ENCODE peak calls at places on chromosomes 13 and 19, in five cellular contexts. B, O, M, Z and D are unnamed samples.

GRCh38 chr19:44142014-44142523 is 715 bp downstream of the ZNF234 start:
- DNase-seq in B (no peak), M (no peak), Z (no peak), O (no peak), D (no peak)

GRCh38 chr19:5585461-5586299 is 17.9 kb upstream of the TINCR start:
- DNase-seq in M (peak; percentile 82), O (peak; percentile 31), B (no peak), Z (no peak), D (no peak)

GRCh38 chr13:21696865-21697448 is 26.1 kb downstream of the FGF9 start:
- DNase-seq in B (no peak), Z (no peak), O (no peak), M (no peak), D (no peak)

GRCh38 chr19:31270897-31271568 is 78.2 kb downstream of the TSHZ3 start:
- DNase-seq in O (peak; percentile 29), B (no peak), Z (no peak), M (no peak), D (no peak)

GRCh38 chr13:108760129-108760528 is 130.7 kb downstream of the MYO16 start:
- DNase-seq in M (no peak), O (no peak), Z (no peak), B (no peak), D (no peak)

GRCh38 chr19:7395793-7396192 is 47.1 kb downstream of the ARHGEF18 start:
- DNase-seq in M (no peak), B (no peak), O (no peak), Z (no peak), D (no peak)

GRCh38 chr19:33554821-33555220 is 33.2 kb upstream of the PEPD start:
- DNase-seq in B (no peak), Z (no peak), M (no peak), O (no peak), D (no peak)

GRCh38 chr13:49265822-49266221 is 18.1 kb downstream of the CDADC1 start:
- DNase-seq in M (no peak), B (no peak), Z (no peak), O (no peak), D (no peak)

GRCh38 chr13:106532111-106532929 is 3.1 kb downstream of the EFNB2 start:
- DNase-seq in B (no peak), O (no peak), Z (no peak), M (no peak), D (no peak)

GRCh38 chr13:74444161-74444571 is 310.0 kb upstream of the KLF12 start:
- DNase-seq in Z (no peak), M (no peak), O (no peak), B (no peak), D (no peak)

GRCh38 chr19:3810708-3811355 is 24.7 kb upstream of the MATK start:
- DNase-seq in O (no peak), Z (peak; percentile 71), M (no peak), B (no peak), D (no peak)

GRCh38 chr19:19232231-19232630 is 20.5 kb downstream of the NCAN start:
- DNase-seq in O (no peak), M (no peak), B (no peak), Z (no peak), D (no peak)

GRCh38 chr19:7421941-7422744 is 66.7 kb downstream of the PEX11G start:
- DNase-seq in O (peak; percentile 21), B (no peak), M (no peak), Z (no peak), D (no peak)

GRCh38 chr13:113220141-113220598 is 10.8 kb downstream of the CUL4A start:
- DNase-seq in B (peak; percentile 85), O (no peak), M (no peak), Z (no peak), D (no peak)

GRCh38 chr13:40993119-40993518 is 26.0 kb downstream of the ELF1 start:
- DNase-seq in O (no peak), Z (no peak), B (no peak), M (no peak), D (no peak)

GRCh38 chr13:114087430-114087829 is 45.0 kb downstream of the RASA3 start:
- DNase-seq in Z (no peak), B (peak; percentile 29), M (no peak), O (no peak), D (no peak)

GRCh38 chr13:51585696-51586095 is 1.4 kb downstream of the WDFY2 start:
- DNase-seq in B (no peak), M (no peak), Z (no peak), O (no peak), D (no peak)

GRCh38 chr13:29946093-29946492 is 95.7 kb upstream of the UBL3 start:
- DNase-seq in B (no peak), O (no peak), Z (no peak), M (no peak), D (no peak)

GRCh38 chr13:29948246-29948645 is 97.8 kb upstream of the UBL3 start:
- DNase-seq in B (no peak), M (no peak), Z (no peak), O (no peak), D (no peak)

GRCh38 chr13:29947839-29948238 is 97.4 kb upstream of the UBL3 start:
- DNase-seq in M (no peak), O (no peak), Z (no peak), B (no peak), D (no peak)

GRCh38 chr13:29952245-29952644 is 101.8 kb upstream of the UBL3 start:
- DNase-seq in Z (no peak), M (no peak), O (no peak), B (no peak), D (no peak)

GRCh38 chr13:29948791-29949190 is 98.4 kb upstream of the UBL3 start:
- DNase-seq in M (no peak), O (no peak), B (no peak), Z (no peak), D (no peak)
- TF ChIP-seq CTCF in M (no peak), O (no peak), B (no peak), Z (no peak), D (no peak)

GRCh38 chr19:48977061-48977460 is 12.0 kb downstream of the FTL start:
- DNase-seq in B (no peak), Z (no peak), O (no peak), M (no peak), D (no peak)

GRCh38 chr19:48970139-48970766 is 5.1 kb downstream of the FTL start:
- DNase-seq in Z (no peak), M (no peak), B (no peak), O (no peak), D (no peak)

GRCh38 chr19:48970923-48971395 is 5.8 kb downstream of the FTL start:
- DNase-seq in B (peak; percentile 74), O (peak; percentile 51), M (peak; percentile 81), Z (peak; percentile 79), D (peak; percentile 90)

DNA sequence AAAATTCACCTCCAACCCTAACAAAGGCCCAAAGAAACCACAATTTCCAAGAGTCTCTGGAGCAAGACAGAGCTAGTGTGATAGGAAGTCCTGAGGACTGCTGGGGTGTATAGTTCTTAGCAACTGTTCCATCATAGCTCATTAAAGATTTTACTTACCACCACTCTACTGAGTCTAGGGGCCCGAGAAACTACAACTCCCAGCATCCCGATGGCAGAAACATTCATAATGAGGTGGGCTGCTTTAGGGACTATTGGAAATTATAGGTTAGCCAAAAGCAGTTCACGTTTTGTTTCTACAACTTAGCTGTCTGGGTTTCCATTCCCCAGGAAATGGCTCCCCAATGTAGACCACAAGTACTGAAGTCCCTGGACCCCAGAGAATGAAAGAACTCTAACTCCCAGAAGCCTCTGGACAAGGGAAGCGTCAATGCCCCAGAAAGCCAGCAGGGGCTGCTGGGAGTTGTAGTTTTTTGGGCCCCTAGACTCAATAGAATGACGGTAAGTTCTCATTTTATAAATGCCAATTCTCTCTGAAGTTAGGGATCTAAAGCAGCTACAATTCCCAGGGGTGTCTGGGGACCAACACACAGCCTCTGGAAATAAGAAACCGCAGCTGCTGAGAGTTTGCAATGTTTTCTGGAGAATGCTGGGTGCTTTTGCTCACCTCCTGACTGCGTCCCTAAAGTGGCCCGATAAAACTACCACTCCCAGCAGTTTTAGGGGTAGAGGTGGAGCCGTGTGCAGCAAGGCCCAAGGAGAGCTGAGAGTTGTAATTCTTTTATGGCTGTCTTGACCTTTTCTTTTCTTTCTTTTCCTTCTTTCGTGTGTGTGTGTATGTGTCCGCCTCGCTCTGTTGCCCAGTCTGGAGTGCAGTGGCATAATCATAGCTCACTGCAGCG is 11.1 kb downstream of the FTL start:
- DNase-seq in B (no peak), O (no peak), M (peak; percentile 56), Z (no peak), D (peak; percentile 41)
- TF ChIP-seq CTCF in B (no peak), O (no peak), M (no peak), Z (no peak), D (no peak)

DNA sequence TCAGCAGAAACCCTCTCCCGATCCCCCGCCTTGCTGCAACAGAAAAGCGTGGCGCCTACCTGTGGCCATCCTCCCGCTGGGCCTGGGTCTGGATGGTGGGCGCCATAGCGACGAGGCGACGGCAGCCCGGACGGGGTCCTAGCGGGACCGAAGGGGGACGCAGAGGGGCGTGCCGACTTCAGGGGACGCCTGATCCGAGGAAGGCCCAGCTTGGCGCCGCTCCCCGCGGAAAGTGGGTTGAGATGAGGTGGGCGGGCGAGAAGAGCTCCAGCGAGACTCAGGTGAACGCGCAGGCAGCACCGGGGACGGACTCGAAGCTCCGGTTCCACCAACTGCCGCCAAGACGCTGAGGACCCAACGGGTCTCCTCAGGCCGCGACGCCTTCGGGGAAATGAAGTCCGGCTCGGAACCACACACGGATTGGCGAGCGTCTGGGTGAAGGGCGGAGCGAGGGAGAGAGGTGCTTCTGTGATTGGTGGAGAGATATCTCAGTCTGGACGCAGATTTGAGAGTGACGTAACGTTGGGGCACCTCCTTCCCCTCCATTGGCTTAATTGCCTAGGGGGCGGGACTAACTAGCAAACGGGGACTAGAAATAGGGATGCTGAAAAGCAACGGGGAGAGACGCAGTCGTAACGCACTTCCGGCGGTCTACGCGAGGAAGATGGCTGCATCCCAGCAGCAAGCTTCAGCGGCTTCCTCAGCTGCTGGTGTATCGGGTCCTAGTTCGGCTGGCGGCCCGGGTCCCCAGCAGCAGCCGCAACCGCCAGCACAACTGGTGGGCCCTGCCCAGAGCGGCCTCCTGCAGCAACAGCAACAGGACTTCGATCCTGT is at the start of the genes MED29 and PAF1:
- DNase-seq in M (peak; percentile 99), O (peak; percentile 99), Z (peak; percentile 84), B (peak; percentile 98), D (peak; percentile 83)
- TF ChIP-seq CTCF in M (no peak), O (no peak), Z (no peak), B (no peak), D (peak; percentile 33)

DNA sequence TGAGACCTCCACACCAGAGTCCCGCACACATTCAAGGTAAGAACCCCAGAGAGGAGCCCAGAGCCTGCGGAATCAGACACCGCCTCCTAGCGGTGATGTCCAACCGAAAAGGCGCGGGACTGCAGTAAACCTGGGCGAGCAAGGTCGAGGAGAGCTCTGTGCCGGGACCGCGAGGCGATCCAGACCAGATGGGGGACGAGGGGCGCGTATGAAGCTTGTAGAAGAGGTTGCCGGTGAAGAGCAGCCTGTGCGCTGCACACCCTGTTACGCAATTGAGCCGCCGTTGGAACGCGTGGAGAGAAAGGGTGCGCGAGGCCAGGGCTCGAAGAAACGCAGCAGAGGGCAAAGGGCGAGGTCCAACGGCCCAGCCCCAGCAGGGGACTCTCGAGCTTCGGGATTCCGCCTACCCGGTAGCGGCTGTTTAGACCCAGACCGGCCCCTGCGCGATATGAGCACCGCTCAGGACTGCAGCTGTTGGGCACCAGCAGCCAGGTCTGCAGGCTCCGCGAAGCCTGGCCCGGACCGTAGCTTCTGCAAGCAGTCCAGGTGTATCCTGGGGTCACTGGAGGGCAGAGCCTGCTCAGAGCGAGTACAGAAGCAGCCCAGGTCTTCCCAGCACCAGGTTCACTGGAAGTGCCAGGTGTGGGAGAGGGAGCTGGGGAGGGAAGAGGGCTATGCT is 65.9 kb upstream of the ZNF599 start:
- DNase-seq in B (peak; percentile 63), Z (no peak), O (no peak), M (no peak), D (peak; percentile 28)
- TF ChIP-seq CTCF in B (no peak), Z (no peak), O (no peak), M (no peak), D (peak; percentile 60)

GRCh38 chr19:45254044-45254531 is 3.0 kb downstream of the MARK4 start:
- DNase-seq in Z (no peak), B (no peak), O (no peak), M (no peak), D (no peak)
- TF ChIP-seq CTCF in Z (no peak), B (no peak), O (no peak), M (peak; percentile 12), D (peak; percentile 46)